ENCODE peak calls at places on chromosome 4, in seven cellular contexts. Y is AG09309, E is WTC11, R is PC-3, J is sigmoid colon, P is left lung, M is left ventricle myocardium inferior. G is an unnamed sample.

GRCh38 chr4:181108237-181108636 is 1135.0 kb upstream of the TENM3 start:
- DNase-seq in Y (no peak), E (no peak), R (no peak), J (no peak), P (no peak), M (no peak), G (no peak)

GRCh38 chr4:177182156-177182555 is 127.5 kb upstream of the NEIL3 start:
- DNase-seq in Y (peak), E (no peak), R (no peak), J (no peak), P (no peak), M (no peak), G (no peak)

GRCh38 chr4:2662598-2662997 is 93.5 kb downstream of the TNIP2 start:
- DNase-seq in Y (peak), E (no peak), R (peak), J (no peak), P (no peak), M (no peak), G (no peak)

GRCh38 chr4:155001229-155001628 is 207.2 kb upstream of the NPY2R start:
- DNase-seq in Y (no peak), E (no peak), R (no peak), J (no peak), P (no peak), M (no peak), G (no peak)

GRCh38 chr4:95086532-95086931 is 328.8 kb downstream of the BMPR1B start:
- DNase-seq in Y (no peak), E (no peak), R (peak), J (no peak), P (no peak), M (no peak), G (no peak)

GRCh38 chr4:154911097-154911496 is 130.0 kb downstream of the RBM46 start:
- DNase-seq in Y (no peak), E (no peak), R (peak), J (no peak), P (no peak), M (no peak), G (no peak)

GRCh38 chr4:60485279-60485678 is 714.8 kb upstream of the ADGRL3 start:
- DNase-seq in Y (no peak), E (no peak), R (peak), J (no peak), P (no peak), M (no peak), G (no peak)

GRCh38 chr4:10106421-10107039 is 10.1 kb downstream of the WDR1 start:
- DNase-seq in Y (peak), E (no peak), R (peak), J (peak), P (peak), M (no peak), G (no peak)

GRCh38 chr4:170089274-170089742 is 448 bp downstream of the AADAT start:
- DNase-seq in Y (no peak), E (peak), R (peak), J (no peak), P (no peak), M (no peak), G (peak)

GRCh38 chr4:115119804-115120352 is 6.5 kb upstream of the NDST4 start:
- DNase-seq in Y (no peak), E (no peak), R (no peak), J (no peak), P (no peak), M (no peak), G (no peak)

GRCh38 chr4:145533011-145533410 is 51.4 kb downstream of the SMAD1 start:
- DNase-seq in Y (no peak), E (no peak), R (peak), J (no peak), P (no peak), M (no peak), G (no peak)

GRCh38 chr4:46837639-46838038 is 71.4 kb downstream of the COX7B2 start:
- DNase-seq in Y (no peak), E (no peak), R (no peak), J (no peak), P (no peak), M (no peak), G (no peak)

GRCh38 chr4:61996943-61997342 is 796.8 kb downstream of the ADGRL3 start:
- DNase-seq in Y (no peak), E (no peak), R (no peak), J (no peak), P (no peak), M (no peak), G (no peak)

GRCh38 chr4:8404791-8405515 is 35.6 kb downstream of the ACOX3 start:
- DNase-seq in Y (no peak), E (no peak), R (no peak), J (no peak), P (no peak), M (no peak), G (no peak)

GRCh38 chr4:64539234-64539849 is 130.1 kb upstream of the TECRL start:
- DNase-seq in Y (peak), E (peak), R (peak), J (no peak), P (no peak), M (no peak), G (peak)

GRCh38 chr4:38739438-38739837 is 43.4 kb downstream of the TLR10 start:
- DNase-seq in Y (no peak), E (no peak), R (no peak), J (no peak), P (no peak), M (no peak), G (no peak)

GRCh38 chr4:173211222-173211621 is 42.6 kb downstream of the GALNT7 start:
- DNase-seq in Y (no peak), E (no peak), R (peak), J (no peak), P (no peak), M (no peak), G (no peak)

GRCh38 chr4:145481164-145481941 is at the start of gene SMAD1:
- DNase-seq in Y (peak), E (peak), R (peak), J (peak), P (peak), M (peak), G (peak)

GRCh38 chr4:3871181-3871852 is 105.1 kb downstream of the ADRA2C start:
- DNase-seq in Y (no peak), E (peak), R (no peak), J (peak), P (peak), M (no peak), G (peak)

GRCh38 chr4:82833696-82834313 is 35.2 kb upstream of the SCD5 start:
- DNase-seq in Y (peak), E (no peak), R (peak), J (no peak), P (no peak), M (no peak), G (no peak)

GRCh38 chr4:185859106-185859505 is 47.1 kb upstream of the SORBS2 start:
- DNase-seq in Y (no peak), E (no peak), R (no peak), J (no peak), P (no peak), M (no peak), G (no peak)

GRCh38 chr4:41067369-41067768 is 147.0 kb downstream of the APBB2 start:
- DNase-seq in Y (no peak), E (no peak), R (no peak), J (no peak), P (no peak), M (no peak), G (no peak)

GRCh38 chr4:3307891-3308575 is 15.2 kb downstream of the RGS12 start:
- DNase-seq in Y (no peak), E (no peak), R (no peak), J (peak), P (peak), M (no peak), G (no peak)

GRCh38 chr4:124253080-124253479 is 459.5 kb downstream of the ANKRD50 start:
- DNase-seq in Y (no peak), E (no peak), R (no peak), J (no peak), P (no peak), M (no peak), G (no peak)

GRCh38 chr4:105620640-105621323 is 68.4 kb downstream of the ARHGEF38 start:
- DNase-seq in Y (no peak), E (no peak), R (peak), J (no peak), P (no peak), M (no peak), G (no peak)

GRCh38 chr4:32002037-32002747 is 1282.0 kb downstream of the PCDH7 start:
- DNase-seq in Y (no peak), E (no peak), R (no peak), J (no peak), P (no peak), M (no peak), G (no peak)

GRCh38 chr4:22969314-22969896 is 276.7 kb downstream of the GBA3 start:
- DNase-seq in Y (peak), E (no peak), R (peak), J (no peak), P (no peak), M (no peak), G (no peak)

GRCh38 chr4:176563591-176563990 is 229.1 kb downstream of the VEGFC start:
- DNase-seq in Y (no peak), E (no peak), R (peak), J (no peak), P (no peak), M (no peak), G (no peak)

GRCh38 chr4:151409470-151410313 is 716 bp downstream of the FHIP1A start:
- DNase-seq in Y (no peak), E (peak), R (peak), J (peak), P (peak), M (no peak), G (no peak)

DNA sequence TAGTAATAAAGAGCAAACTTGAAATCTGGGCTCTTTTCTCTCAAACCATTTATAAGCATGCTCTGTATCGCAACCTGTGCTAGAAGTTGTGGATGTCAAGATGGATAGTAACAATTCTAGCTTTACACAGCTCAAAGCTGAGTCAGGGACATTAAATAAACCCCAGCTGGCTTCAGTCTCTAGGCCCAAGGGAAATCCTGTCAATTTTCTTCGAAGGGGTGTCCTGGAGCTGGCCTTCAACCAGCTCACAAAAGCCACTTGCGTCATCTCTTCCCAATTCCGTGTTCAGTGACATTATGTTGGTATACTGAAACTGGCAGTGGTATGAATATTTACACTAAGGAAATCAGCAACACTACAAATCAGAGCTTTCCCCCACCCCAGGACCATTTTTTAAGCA is 89.8 kb upstream of the PRKG2 start:
- DNase-seq in Y (no peak), E (no peak), R (no peak), J (no peak), P (no peak), M (no peak), G (no peak)
- TF ChIP-seq CTCF in Y (no peak), E (no peak), R (no peak), J (no peak), P (no peak), M (no peak), G (no peak)

GRCh38 chr4:117137143-117137542 is 51.8 kb upstream of the TRAM1L1 start:
- DNase-seq in Y (no peak), E (no peak), R (peak), J (no peak), P (no peak), M (no peak), G (no peak)

GRCh38 chr4:117135634-117136354 is 50.4 kb upstream of the TRAM1L1 start:
- DNase-seq in Y (no peak), E (no peak), R (peak), J (no peak), P (no peak), M (no peak), G (no peak)

DNA sequence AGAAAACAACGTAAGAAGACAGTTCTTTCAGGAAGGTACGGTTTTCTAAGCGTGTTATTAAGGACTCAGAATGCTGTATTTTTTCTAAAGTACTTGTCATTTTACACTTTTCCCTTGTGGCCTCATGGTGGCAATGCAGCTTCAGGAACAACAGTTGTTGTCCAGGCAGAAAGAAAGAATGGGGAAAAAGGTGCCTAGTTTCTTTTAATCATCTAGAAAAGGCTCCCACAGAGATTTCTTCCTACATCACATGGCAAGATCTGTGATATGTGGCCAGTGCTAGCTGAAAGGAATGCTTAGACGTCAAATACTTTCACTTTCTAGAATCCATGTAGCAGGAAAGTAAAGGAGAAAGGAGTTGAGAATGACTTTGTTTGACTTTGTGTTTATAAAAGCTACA is 49.0 kb upstream of the TRAM1L1 start:
- DNase-seq in Y (no peak), E (peak), R (peak), J (no peak), P (no peak), M (no peak), G (no peak)
- TF ChIP-seq CTCF in Y (peak), E (peak), R (peak), J (no peak), P (peak), M (peak), G (peak)

GRCh38 chr4:27088491-27088890 is 227.8 kb downstream of the STIM2 start:
- DNase-seq in Y (no peak), E (no peak), R (no peak), J (no peak), P (no peak), M (no peak), G (no peak)
- TF ChIP-seq CTCF in Y (no peak), E (no peak), R (no peak), J (no peak), P (no peak), M (no peak), G (no peak)

DNA sequence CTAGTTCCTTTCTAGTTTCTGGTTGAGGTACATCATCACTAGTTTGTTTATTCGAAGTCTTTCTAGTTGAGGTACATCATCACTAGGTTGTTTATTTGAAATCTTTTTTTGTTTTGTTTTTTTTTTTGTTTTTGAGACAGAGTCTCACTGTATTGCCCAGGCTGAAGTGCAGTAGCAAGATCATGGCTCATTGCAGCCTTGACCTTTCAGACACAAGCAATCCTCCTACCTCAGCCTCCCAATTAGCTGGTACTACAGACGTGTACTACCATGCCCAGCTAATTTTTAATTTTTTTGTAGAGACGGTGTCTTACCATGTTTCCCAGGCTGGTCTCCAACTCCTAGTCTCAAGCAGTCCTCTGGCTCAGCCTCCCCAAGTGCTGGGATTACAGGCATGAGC is 54.9 kb downstream of the CEP135 start:
- DNase-seq in Y (no peak), E (no peak), R (no peak), J (no peak), P (no peak), M (no peak), G (no peak)
- TF ChIP-seq CTCF in Y (no peak), E (no peak), R (no peak), J (no peak), P (no peak), M (no peak), G (no peak)

DNA sequence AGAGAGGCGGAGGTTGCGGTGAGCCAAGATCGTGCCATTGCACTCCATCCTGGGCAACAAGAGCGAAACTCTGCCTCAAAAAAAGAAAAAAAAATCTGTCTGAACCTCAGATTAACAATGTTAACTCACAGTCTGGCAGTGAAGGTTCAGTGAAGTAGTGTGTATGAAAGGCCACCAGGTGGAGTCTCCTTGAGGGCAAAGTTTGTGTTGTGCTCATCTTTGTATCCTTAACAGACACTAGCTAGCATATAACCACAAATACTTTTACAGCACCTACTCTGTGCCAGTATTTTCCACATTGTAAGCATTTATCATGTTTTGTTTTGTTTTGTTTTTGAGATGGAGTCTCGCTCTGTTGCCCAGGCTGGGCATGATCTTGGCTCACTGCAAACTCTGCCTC is 46.0 kb upstream of the MGST2 start:
- DNase-seq in Y (no peak), E (no peak), R (peak), J (no peak), P (no peak), M (no peak), G (no peak)
- TF ChIP-seq CTCF in Y (peak), E (peak), R (peak), J (no peak), P (peak), M (peak), G (peak)

DNA sequence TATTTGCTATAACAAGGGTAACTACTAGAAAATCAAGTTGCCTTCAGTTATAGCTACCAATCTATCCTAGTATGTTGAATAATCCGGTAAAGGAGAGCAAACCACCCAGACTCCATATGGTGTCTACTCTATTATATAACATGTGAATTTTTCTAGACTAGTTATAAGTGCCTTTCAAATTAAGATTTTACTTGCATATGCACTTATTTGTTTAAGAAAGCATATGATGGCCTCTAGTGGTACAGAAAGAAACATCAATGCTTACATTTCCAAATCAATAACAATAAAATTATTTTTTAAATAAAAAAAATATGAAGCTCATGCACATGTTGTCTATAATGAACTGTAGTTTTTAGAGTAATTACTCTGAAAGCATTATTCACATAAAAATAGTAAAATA is 1516.4 kb upstream of the PABPC4L start:
- DNase-seq in Y (no peak), E (no peak), R (peak), J (no peak), P (no peak), M (no peak), G (no peak)
- TF ChIP-seq CTCF in Y (no peak), E (no peak), R (peak), J (no peak), P (no peak), M (peak), G (peak)

GRCh38 chr4:106691749-106692148 is 323.2 kb upstream of the GIMD1 start:
- DNase-seq in Y (no peak), E (no peak), R (no peak), J (no peak), P (no peak), M (no peak), G (no peak)
- TF ChIP-seq CTCF in Y (peak), E (no peak), R (peak), J (no peak), P (no peak), M (no peak), G (peak)